ENCODE peak calls at places on chromosomes 12 and 14, in five cellular contexts. K is right atrium auricular region, Q is mesendoderm, V is HCT116, W is GM23338. N is an unnamed sample. For H3K27me3 and H3K4me1, the result is how much of the 10 kb centered on the place peaks cover.

GRCh38 chr14:79278798-79279644 is 932.3 kb downstream of the DIO2 start:
- DNase-seq in V (no peak), Q (peak), W (peak), K (peak), N (no peak)

GRCh38 chr14:72644038-72644437 is 249.9 kb downstream of the DPF3 start:
- DNase-seq in V (no peak), Q (no peak), W (no peak), K (no peak), N (peak)

GRCh38 chr12:4858385-4858784 is 51.3 kb upstream of the KCNA1 start:
- DNase-seq in Q (peak), V (no peak), K (no peak), W (peak), N (no peak)

GRCh38 chr12:26680724-26681455 is 152.1 kb downstream of the ITPR2 start:
- DNase-seq in V (no peak), W (no peak), K (no peak), Q (no peak), N (no peak)

GRCh38 chr12:6346235-6346832 is 4.5 kb upstream of the TNFRSF1A start:
- DNase-seq in K (no peak), V (no peak), W (no peak), Q (no peak), N (no peak)

GRCh38 chr12:95922231-95922630 is 20.2 kb downstream of the CCDC38 start:
- DNase-seq in Q (no peak), K (no peak), V (no peak), W (no peak), N (no peak)

GRCh38 chr14:74064883-74065282 is 19.4 kb downstream of the ALDH6A1 start:
- DNase-seq in W (no peak), Q (no peak), K (no peak), V (no peak), N (no peak)

GRCh38 chr12:11941601-11942360 is 129.0 kb upstream of the BCL2L14 start:
- DNase-seq in W (no peak), V (no peak), K (no peak), Q (no peak), N (peak)

GRCh38 chr14:64950889-64951288 is 8.3 kb upstream of the GPX2 start:
- DNase-seq in Q (no peak), K (no peak), W (no peak), V (no peak), N (no peak)

GRCh38 chr12:132023658-132024057 is 73.9 kb downstream of the EP400 start:
- DNase-seq in W (no peak), Q (no peak), V (no peak), K (no peak), N (no peak)

GRCh38 chr14:74919421-74920165 is 3.5 kb downstream of the RPS6KL1 start:
- DNase-seq in V (no peak), W (no peak), Q (no peak), K (no peak), N (no peak)

GRCh38 chr12:29589852-29590251 is 92.4 kb upstream of the OVCH1 start:
- DNase-seq in Q (no peak), W (no peak), V (no peak), K (no peak), N (no peak)

GRCh38 chr14:54691525-54692260 is 124.8 kb downstream of the SAMD4A start:
- DNase-seq in V (peak), W (peak), K (peak), Q (peak), N (no peak)

GRCh38 chr12:29889737-29890136 is 106.0 kb upstream of the TMTC1 start:
- DNase-seq in W (peak), K (no peak), Q (peak), V (peak), N (no peak)

GRCh38 chr12:96422192-96422591 is 22.0 kb upstream of the CDK17 start:
- DNase-seq in Q (no peak), V (no peak), K (no peak), W (no peak), N (no peak)

GRCh38 chr12:102061096-102061555 is 665 bp downstream of the WASHC3 start:
- DNase-seq in Q (no peak), K (no peak), V (no peak), W (no peak), N (no peak)

GRCh38 chr12:25827747-25828146 is 130.7 kb upstream of the RASSF8 start:
- DNase-seq in W (no peak), V (no peak), K (no peak), Q (no peak), N (no peak)

GRCh38 chr12:8145754-8146415 is 10.9 kb upstream of the ZNF705A start:
- DNase-seq in Q (peak), W (peak), K (no peak), V (no peak), N (no peak)

GRCh38 chr14:101604935-101605767 is 43.9 kb downstream of the DIO3 start:
- DNase-seq in V (no peak), Q (no peak), K (peak), W (no peak), N (peak)

GRCh38 chr12:29148065-29148957 is 767 bp upstream of the FAR2 start:
- DNase-seq in K (peak), W (no peak), Q (peak), V (no peak), N (no peak)

GRCh38 chr14:73746540-73747385 is 32.6 kb upstream of the PNMA1 start:
- DNase-seq in K (no peak), V (no peak), Q (no peak), W (no peak), N (no peak)

GRCh38 chr14:55366271-55366670 is 45.4 kb downstream of the ATG14 start:
- DNase-seq in K (no peak), V (no peak), W (no peak), Q (no peak), N (no peak)

GRCh38 chr12:85191-85666 is 18.7 kb downstream of the IQSEC3 start:
- DNase-seq in W (no peak), V (no peak), Q (no peak), K (no peak), N (no peak)

GRCh38 chr12:115155665-115156645 is 472.0 kb upstream of the TBX3 start:
- DNase-seq in Q (peak), W (peak), V (no peak), K (no peak), N (peak)

GRCh38 chr12:8770499-8770898 is 51.9 kb upstream of the A2ML1 start:
- DNase-seq in V (no peak), K (no peak), Q (no peak), W (no peak), N (no peak)

GRCh38 chr12:27012239-27012981 is 1.8 kb downstream of the TM7SF3 start:
- DNase-seq in K (no peak), V (no peak), Q (no peak), W (no peak), N (peak)

GRCh38 chr14:68397371-68397779 is 395.5 kb downstream of the ZFP36L1 start:
- DNase-seq in K (peak), W (no peak), Q (peak), V (no peak), N (no peak)

GRCh38 chr12:53755451-53756290 is 3.9 kb upstream of the CISTR start:
- DNase-seq in K (no peak), V (no peak), Q (peak), W (peak), N (no peak)

GRCh38 chr12:53754633-53755261 is 3.0 kb upstream of the CISTR start:
- DNase-seq in V (no peak), Q (no peak), W (no peak), K (no peak), N (no peak)

GRCh38 chr12:53757095-53757770 is 5.5 kb upstream of the CISTR start:
- DNase-seq in K (peak), W (peak), V (peak), Q (peak), N (no peak)

GRCh38 chr12:53758081-53758769 is 6.4 kb upstream of the CISTR start:
- DNase-seq in K (no peak), V (no peak), Q (no peak), W (no peak), N (no peak)

GRCh38 chr12:53756300-53757094 is 4.7 kb upstream of the CISTR start:
- DNase-seq in V (no peak), Q (no peak), K (no peak), W (peak), N (no peak)
- H3K27me3 ChIP-seq in V (under half), Q (under half), K (under half), W (half or more), N (under half)

DNA sequence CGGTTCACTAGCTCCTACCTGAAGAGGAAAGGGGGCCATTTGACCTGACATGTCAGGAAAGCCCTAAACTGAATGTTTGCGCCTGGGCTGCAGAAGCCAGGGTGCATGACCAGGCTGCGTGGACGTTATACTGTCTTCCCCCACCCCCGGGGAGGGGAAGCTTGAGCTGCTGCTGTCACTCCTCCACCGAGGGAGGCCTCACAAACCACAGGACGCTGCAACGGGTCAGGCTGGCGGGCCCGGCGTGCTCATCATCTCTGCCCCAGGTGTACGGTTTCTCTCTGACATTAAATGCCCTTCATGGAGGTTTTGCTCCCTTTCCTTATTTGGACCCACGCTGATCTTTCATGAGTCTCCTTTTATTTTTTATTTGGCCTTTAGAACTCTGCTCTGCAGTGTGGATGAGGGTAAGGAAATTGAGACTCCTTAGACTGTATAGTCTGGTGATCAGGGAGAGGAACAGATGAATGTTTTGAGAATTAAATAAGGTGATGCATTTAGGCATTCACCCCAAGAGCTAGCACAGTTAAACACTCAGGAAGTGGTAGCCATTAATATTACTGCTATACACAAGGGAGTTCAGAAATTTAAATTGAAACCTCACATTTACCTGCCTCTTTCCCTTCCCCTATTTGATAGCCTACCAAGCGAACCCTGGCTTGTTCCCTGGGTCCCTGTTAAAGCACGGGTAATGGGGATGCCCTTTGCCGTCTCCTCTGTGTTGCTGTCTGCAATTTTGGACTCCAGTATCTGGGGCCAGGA is 18.1 kb downstream of the WNT5B start:
- DNase-seq in V (no peak), W (no peak), Q (no peak), K (no peak), N (no peak)
- H3K27ac ChIP-seq in V (no peak), W (no peak), Q (no peak), K (no peak), N (peak)

GRCh38 chr12:53476769-53477209 is 22.5 kb downstream of the MAP3K12 start:
- DNase-seq in W (peak), Q (peak), V (no peak), K (no peak), N (no peak)
- H3K4me1 ChIP-seq in W (under half), Q (under half), V (under half), K (under half), N (half or more)

DNA sequence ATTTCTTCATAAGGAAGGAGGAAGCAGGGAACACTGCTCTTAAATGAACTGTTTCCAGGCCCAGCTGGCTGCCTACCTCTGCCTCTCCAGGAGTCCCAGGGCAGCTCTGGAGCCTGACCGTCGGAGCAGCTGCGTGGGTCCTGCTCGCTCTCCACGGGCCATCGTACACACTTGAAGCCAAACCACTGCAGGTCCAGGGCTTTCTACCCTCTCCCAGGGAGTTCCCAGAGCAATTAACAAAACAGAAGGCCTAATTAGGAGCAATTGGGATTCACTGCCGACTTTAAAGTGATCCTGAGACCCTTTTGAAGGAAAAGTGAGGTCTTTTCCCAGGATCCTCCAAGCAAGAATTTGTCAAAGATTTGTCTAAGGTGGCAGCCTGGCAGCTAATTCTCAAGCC is 76.9 kb downstream of the OTX2 start:
- DNase-seq in V (no peak), Q (peak), W (peak), K (no peak), N (no peak)
- H3K27me3 ChIP-seq in V (under half), Q (under half), W (under half), K (under half), N (under half)

DNA sequence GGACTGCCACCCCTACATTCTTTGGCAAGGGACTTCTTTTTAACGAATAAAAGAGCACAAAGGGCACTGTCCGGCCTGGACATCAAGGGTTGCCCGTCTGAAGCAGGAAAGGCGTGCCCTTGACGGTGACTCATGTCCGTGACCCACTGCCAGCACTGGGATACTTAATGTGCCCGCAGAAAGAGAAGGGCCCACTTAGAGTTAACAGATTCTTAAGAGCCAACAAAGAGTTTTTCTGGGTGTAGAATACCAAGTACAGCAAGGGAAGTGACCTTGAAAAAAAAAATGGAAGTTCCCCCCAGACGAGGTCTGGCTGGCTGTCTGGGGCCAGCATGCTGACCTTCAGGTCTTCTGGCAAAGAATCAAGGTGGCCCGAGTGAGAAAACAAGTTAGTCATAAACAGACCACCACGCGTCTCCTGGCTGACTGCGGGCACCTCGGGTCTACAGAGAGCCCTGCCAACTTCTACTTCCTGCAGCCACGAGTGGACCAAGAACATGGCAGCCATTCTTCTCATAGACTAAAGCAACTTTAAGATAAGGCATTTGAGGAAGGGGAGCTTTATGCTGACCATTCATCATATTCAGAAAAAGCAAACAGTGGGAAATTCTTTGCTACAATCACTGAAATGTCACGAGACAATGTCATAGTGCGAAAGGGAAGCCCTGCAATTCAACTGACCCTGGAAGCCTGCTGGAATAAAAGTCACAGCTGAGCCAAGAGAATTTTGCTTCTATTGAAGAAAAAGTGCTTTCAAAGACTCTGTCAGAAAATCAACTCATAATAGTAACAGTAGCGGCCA is 10.4 kb upstream of the SELPLG start:
- DNase-seq in V (peak), K (peak), W (no peak), Q (no peak), N (no peak)
- H3K27ac ChIP-seq in V (peak), K (peak), W (no peak), Q (no peak), N (peak)

N was measured in esophagus muscularis mucosa.